ENCODE peak calls at places on chromosome 17, in six cellular contexts. One of them, this sample, is unnamed.

GRCh38 chr17:7817643-7817964 is 16.4 kb upstream of the KDM6B start:
- DNase-seq in GM23338: no peak
- DNase-seq in cerebellar nuclear complex: no peak
- DNase-seq in uterus: no peak
- DNase-seq in activated naive CD4-positive, alpha-beta T cell treated with anti-CD3 and anti-CD28 coated beads for 36 hours: no peak
- DNase-seq in brain microvascular endothelial cell: no peak
- DNase-seq in this sample: no peak

GRCh38 chr17:72118588-72119279 is 2.1 kb upstream of the SOX9 start:
- DNase-seq in GM23338: peak; percentile 78
- DNase-seq in cerebellar nuclear complex: no peak
- DNase-seq in uterus: peak; percentile 35
- DNase-seq in activated naive CD4-positive, alpha-beta T cell treated with anti-CD3 and anti-CD28 coated beads for 36 hours: peak; percentile 56
- DNase-seq in brain microvascular endothelial cell: peak; percentile 79
- DNase-seq in this sample: peak; percentile 91

GRCh38 chr17:6120351-6120750 is 50.2 kb downstream of the WSCD1 start:
- DNase-seq in GM23338: no peak
- DNase-seq in cerebellar nuclear complex: no peak
- DNase-seq in uterus: no peak
- DNase-seq in activated naive CD4-positive, alpha-beta T cell treated with anti-CD3 and anti-CD28 coated beads for 36 hours: no peak
- DNase-seq in brain microvascular endothelial cell: no peak
- DNase-seq in this sample: no peak

GRCh38 chr17:79979201-79979840 is 56.4 kb downstream of the TBC1D16 start:
- DNase-seq in GM23338: no peak
- DNase-seq in cerebellar nuclear complex: no peak
- DNase-seq in uterus: peak; percentile 13
- DNase-seq in activated naive CD4-positive, alpha-beta T cell treated with anti-CD3 and anti-CD28 coated beads for 36 hours: no peak
- DNase-seq in brain microvascular endothelial cell: no peak
- DNase-seq in this sample: no peak

GRCh38 chr17:4475001-4475400 is 23.7 kb upstream of the SPNS2 start:
- DNase-seq in GM23338: no peak
- DNase-seq in cerebellar nuclear complex: no peak
- DNase-seq in uterus: no peak
- DNase-seq in activated naive CD4-positive, alpha-beta T cell treated with anti-CD3 and anti-CD28 coated beads for 36 hours: no peak
- DNase-seq in brain microvascular endothelial cell: no peak
- DNase-seq in this sample: no peak

GRCh38 chr17:82528484-82529265 is 9.1 kb downstream of the FOXK2 start:
- DNase-seq in GM23338: no peak
- DNase-seq in cerebellar nuclear complex: peak; percentile 41
- DNase-seq in uterus: peak; percentile 46
- DNase-seq in activated naive CD4-positive, alpha-beta T cell treated with anti-CD3 and anti-CD28 coated beads for 36 hours: peak; percentile 30
- DNase-seq in brain microvascular endothelial cell: peak; percentile 33
- DNase-seq in this sample: peak; percentile 40

GRCh38 chr17:1379930-1380313 is 20.1 kb downstream of the YWHAE start:
- DNase-seq in GM23338: no peak
- DNase-seq in cerebellar nuclear complex: no peak
- DNase-seq in uterus: no peak
- DNase-seq in activated naive CD4-positive, alpha-beta T cell treated with anti-CD3 and anti-CD28 coated beads for 36 hours: peak; percentile 72
- DNase-seq in brain microvascular endothelial cell: no peak
- DNase-seq in this sample: no peak

GRCh38 chr17:58411408-58411894 is 5.9 kb downstream of the RNF43 start:
- DNase-seq in GM23338: no peak
- DNase-seq in cerebellar nuclear complex: no peak
- DNase-seq in uterus: no peak
- DNase-seq in activated naive CD4-positive, alpha-beta T cell treated with anti-CD3 and anti-CD28 coated beads for 36 hours: no peak
- DNase-seq in brain microvascular endothelial cell: no peak
- DNase-seq in this sample: no peak

GRCh38 chr17:16945513-16946201 is 26.3 kb downstream of the TNFRSF13B start:
- DNase-seq in GM23338: peak; percentile 80
- DNase-seq in cerebellar nuclear complex: no peak
- DNase-seq in uterus: no peak
- DNase-seq in activated naive CD4-positive, alpha-beta T cell treated with anti-CD3 and anti-CD28 coated beads for 36 hours: no peak
- DNase-seq in brain microvascular endothelial cell: no peak
- DNase-seq in this sample: no peak